ENCODE peak calls at places on chromosomes 1 and 21, in nine cellular contexts. I, L, F, E, Q, J, U, G and Z are unnamed samples.

GRCh38 chr1:145702826-145703225 is 4.3 kb downstream of the PDZK1 start:
- DNase-seq in G (no peak), I (no peak), L (no peak), J (no peak), F (no peak), E (no peak), Q (no peak), U (no peak), Z (no peak)

GRCh38 chr1:231776006-231776707 is 149.6 kb downstream of the DISC1 start:
- DNase-seq in L (no peak), E (no peak), Q (no peak), I (no peak), F (no peak), U (no peak), G (no peak), J (no peak), Z (no peak)

GRCh38 chr1:159009704-159010361 is at the start of gene IFI16:
- DNase-seq in U (no peak), I (no peak), F (no peak), E (no peak), L (no peak), J (peak; percentile 55), G (peak; percentile 70), Q (peak; percentile 88), Z (peak; percentile 31)

GRCh38 chr1:110308247-110308646 is 30.9 kb upstream of the RBM15 start:
- DNase-seq in Q (no peak), G (no peak), U (no peak), F (no peak), J (no peak), E (no peak), I (no peak), L (no peak), Z (no peak)

GRCh38 chr1:17370618-17371017 is 1.4 kb upstream of the PADI6 start:
- DNase-seq in G (no peak), I (no peak), L (no peak), Q (peak; percentile 28), U (no peak), J (no peak), E (no peak), F (no peak), Z (no peak)

GRCh38 chr1:235017719-235018118 is 110.9 kb downstream of the TOMM20 start:
- DNase-seq in F (no peak), L (no peak), G (no peak), U (no peak), Q (no peak), I (no peak), E (no peak), J (no peak), Z (no peak)

GRCh38 chr21:26847951-26848350 is 2.7 kb upstream of the ADAMTS1 start:
- DNase-seq in E (no peak), G (no peak), J (no peak), U (no peak), Q (no peak), F (no peak), I (no peak), L (no peak), Z (no peak)

GRCh38 chr1:83959824-83960441 is 39.0 kb downstream of the TTLL7 start:
- DNase-seq in U (no peak), F (no peak), J (no peak), L (no peak), E (no peak), G (no peak), I (no peak), Q (no peak), Z (no peak)

DNA sequence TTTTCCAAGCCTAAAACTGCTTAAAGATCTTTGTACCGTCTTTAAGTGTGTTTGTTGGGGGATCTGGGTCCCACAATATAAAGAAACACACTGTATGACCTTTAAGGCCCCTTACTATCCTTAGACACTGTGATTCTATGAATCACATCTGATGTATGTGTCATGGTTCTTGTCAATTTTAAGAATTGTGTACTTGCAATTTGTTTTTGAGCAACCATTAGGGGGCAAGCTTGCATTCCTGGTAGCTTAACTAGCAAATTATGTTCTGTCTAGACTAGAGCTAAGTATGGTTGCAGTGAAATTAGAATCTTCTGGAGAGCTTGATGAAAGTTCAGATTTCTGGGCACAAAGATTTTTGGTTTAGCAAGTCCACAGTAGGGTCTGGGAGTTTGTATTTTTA is 219.5 kb downstream of the TPR start:
- DNase-seq in G (peak; percentile 16), E (no peak), J (no peak), I (no peak), Q (peak; percentile 40), F (no peak), U (no peak), L (no peak), Z (no peak)
- TF ChIP-seq CTCF in G (peak; percentile 56), E (peak; percentile 55), J (peak; percentile 44), I (no peak), Q (peak; percentile 18), F (peak; percentile 49), U (no peak), L (no peak), Z (no peak)

DNA sequence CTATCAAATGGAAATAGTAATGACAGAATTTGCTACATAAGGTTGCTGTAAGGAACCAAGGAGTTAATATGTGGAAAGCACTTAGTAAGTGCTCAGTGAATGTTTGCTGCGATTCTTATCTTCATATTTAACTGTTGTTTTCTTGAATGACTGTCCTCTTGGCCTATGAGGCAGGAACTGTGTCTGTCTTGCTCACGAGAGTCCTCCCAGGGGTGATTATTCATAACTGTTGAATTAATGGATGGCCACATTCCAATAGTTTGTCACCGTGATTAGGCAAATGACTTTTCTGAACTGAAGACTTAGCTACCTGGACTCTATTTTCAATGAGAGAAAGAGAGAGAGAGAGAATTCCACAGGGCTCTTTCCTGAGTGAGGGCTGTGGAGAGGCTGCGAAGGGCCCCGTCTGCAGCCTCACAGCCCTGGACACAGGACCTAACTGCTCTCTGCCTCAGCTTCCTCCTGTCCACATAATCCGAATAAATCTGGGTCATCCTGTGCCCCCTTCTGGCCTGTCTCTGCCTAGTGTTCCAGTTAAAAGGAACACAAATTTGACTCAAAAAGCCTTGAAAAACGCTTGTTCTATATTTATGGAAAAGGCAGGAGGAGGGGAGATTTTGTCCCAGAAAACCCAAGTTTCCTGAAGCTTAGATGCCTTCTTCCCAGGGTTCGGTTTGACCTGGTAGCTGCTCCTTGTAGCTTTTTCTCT is 8.5 kb downstream of the EDN2 start:
- DNase-seq in F (no peak), I (no peak), J (no peak), E (no peak), U (no peak), Q (no peak), G (no peak), L (no peak), Z (no peak)
- TF ChIP-seq CTCF in F (peak; percentile 7), I (no peak), J (no peak), E (no peak), U (no peak), Q (no peak), G (no peak), L (no peak), Z (no peak)

DNA sequence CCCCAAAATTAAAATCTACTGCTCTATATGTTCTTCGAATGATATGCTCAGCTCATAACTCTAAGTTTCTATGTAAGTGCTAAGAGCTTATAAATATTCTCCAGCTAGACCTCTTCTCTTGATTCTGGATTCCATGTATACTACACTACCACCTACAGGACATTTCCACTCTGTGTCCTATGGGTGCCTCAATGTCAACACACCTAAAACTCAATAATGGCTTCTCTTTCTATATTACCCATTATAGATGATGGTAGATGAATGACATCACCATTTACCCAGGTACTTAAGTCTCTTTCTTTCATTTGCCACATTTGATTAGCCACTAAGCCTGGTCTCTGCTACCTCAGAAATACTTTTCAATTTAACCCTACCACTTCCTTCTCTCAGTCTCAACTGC is 41.3 kb downstream of the TBX19 start:
- DNase-seq in L (no peak), U (no peak), Q (peak; percentile 21), E (no peak), J (no peak), G (no peak), I (no peak), F (no peak), Z (no peak)
- TF ChIP-seq CTCF in L (no peak), U (peak; percentile 36), Q (peak; percentile 16), E (peak; percentile 60), J (no peak), G (peak; percentile 25), I (no peak), F (peak; percentile 45), Z (no peak)

GRCh38 chr1:225608014-225608796 is 44.7 kb downstream of the ENAH start:
- DNase-seq in F (no peak), U (no peak), I (no peak), L (no peak), Q (no peak), E (no peak), G (no peak), J (no peak), Z (no peak)

GRCh38 chr1:225610539-225610938 is 42.4 kb downstream of the ENAH start:
- DNase-seq in E (no peak), J (no peak), F (no peak), G (no peak), Q (no peak), L (no peak), I (no peak), U (no peak), Z (no peak)

GRCh38 chr1:225613006-225613405 is 39.9 kb downstream of the ENAH start:
- DNase-seq in J (no peak), L (no peak), U (no peak), Q (no peak), I (no peak), F (no peak), E (no peak), G (no peak), Z (no peak)

GRCh38 chr1:225612265-225612664 is 40.7 kb downstream of the ENAH start:
- DNase-seq in L (no peak), F (no peak), Q (no peak), E (no peak), I (no peak), U (no peak), G (no peak), J (no peak), Z (no peak)

GRCh38 chr1:225611537-225612223 is 41.2 kb downstream of the ENAH start:
- DNase-seq in J (no peak), G (no peak), Q (no peak), F (no peak), L (peak; percentile 50), I (no peak), U (no peak), E (no peak), Z (no peak)
- TF ChIP-seq CTCF in J (no peak), G (no peak), Q (no peak), F (no peak), L (no peak), I (no peak), U (no peak), E (no peak), Z (no peak)

DNA sequence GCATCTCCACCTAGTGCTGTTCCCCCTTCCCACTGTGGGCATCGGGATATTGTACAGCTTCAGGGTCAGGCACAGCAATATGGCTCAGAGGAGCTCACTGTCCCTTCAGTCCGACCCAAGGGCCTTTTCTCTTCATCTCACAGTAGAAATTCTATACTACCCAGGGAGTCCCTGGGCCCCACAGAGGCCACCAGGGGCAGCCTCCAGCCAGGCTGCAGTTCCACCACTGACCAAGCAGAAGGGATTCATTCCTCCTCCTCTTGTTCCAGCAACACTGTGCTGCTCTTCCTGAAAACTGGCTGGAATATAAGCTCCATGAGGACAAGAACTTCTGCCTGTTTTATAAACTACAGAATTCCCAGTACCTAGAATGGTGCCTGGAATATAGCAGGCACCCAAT is 70.5 kb downstream of the CD34 start:
- DNase-seq in L (no peak), E (no peak), I (no peak), J (no peak), F (no peak), G (no peak), U (no peak), Q (no peak), Z (no peak)
- TF ChIP-seq CTCF in L (no peak), E (peak; percentile 32), I (no peak), J (no peak), F (no peak), G (no peak), U (peak; percentile 14), Q (no peak), Z (no peak)

GRCh38 chr1:938088-938683 is 14.5 kb downstream of the SAMD11 start:
- DNase-seq in F (no peak), G (no peak), U (no peak), Q (no peak), I (no peak), L (peak; percentile 82), E (no peak), J (no peak), Z (no peak)
- TF ChIP-seq CTCF in F (peak; percentile 54), G (peak; percentile 56), U (peak; percentile 42), Q (peak; percentile 1), I (peak; percentile 45), L (no peak), E (peak; percentile 62), J (no peak), Z (no peak)